ENCODE peak calls at places on chromosomes 16 and 17, in seven cellular contexts. Y is left lung; N is AG04450; X is GM23338; P is tibial nerve; I is vagina; G is effector memory CD4-positive, alpha-beta T cell. F is an unnamed sample.

GRCh38 chr17:34205401-34205800 is 49.7 kb upstream of the CCL2 start:
- DNase-seq in Y (no peak), N (no peak), X (no peak), P (no peak), I (no peak), G (no peak), F (no peak)

GRCh38 chr17:2925011-2925410 is 128.8 kb downstream of the RAP1GAP2 start:
- DNase-seq in Y (no peak), N (no peak), X (no peak), P (no peak), I (no peak), G (no peak), F (no peak)

GRCh38 chr16:15796885-15797284 is 59.9 kb downstream of the MYH11 start:
- DNase-seq in Y (no peak), N (no peak), X (no peak), P (no peak), I (no peak), G (no peak), F (no peak)

GRCh38 chr17:38568845-38569510 is 36.8 kb downstream of the SRCIN1 start:
- DNase-seq in Y (no peak), N (no peak), X (no peak), P (no peak), I (no peak), G (no peak), F (no peak)

GRCh38 chr16:62022688-62023087 is 13.6 kb downstream of the CDH8 start:
- DNase-seq in Y (no peak), N (no peak), X (peak; percentile 7), P (no peak), I (no peak), G (no peak), F (no peak)

GRCh38 chr17:44747566-44747965 is 11.2 kb upstream of the ADAM11 start:
- DNase-seq in Y (no peak), N (no peak), X (no peak), P (no peak), I (no peak), G (no peak), F (no peak)

GRCh38 chr17:48198950-48199541 is 91.5 kb downstream of the SNX11 start:
- DNase-seq in Y (no peak), N (no peak), X (no peak), P (no peak), I (no peak), G (no peak), F (no peak)

GRCh38 chr16:15484662-15485061 is 50.3 kb downstream of the BMERB1 start:
- DNase-seq in Y (no peak), N (no peak), X (no peak), P (no peak), I (peak; percentile 25), G (no peak), F (no peak)

GRCh38 chr16:31094424-31095120 is at the start of gene VKORC1:
- DNase-seq in Y (peak; percentile 96), N (peak; percentile 92), X (peak; percentile 99), P (peak; percentile 91), I (peak; percentile 96), G (peak; percentile 83), F (peak; percentile 94)

GRCh38 chr16:4382795-4383357 is 11.2 kb downstream of the VASN start:
- DNase-seq in Y (no peak), N (no peak), X (peak; percentile 12), P (no peak), I (no peak), G (no peak), F (no peak)

GRCh38 chr16:70649300-70649699 is 2.9 kb downstream of the IL34 start:
- DNase-seq in Y (no peak), N (no peak), X (no peak), P (no peak), I (no peak), G (no peak), F (no peak)

GRCh38 chr17:77332981-77333685 is 192.4 kb downstream of the SEC14L1 start:
- DNase-seq in Y (no peak), N (no peak), X (no peak), P (no peak), I (peak; percentile 81), G (no peak), F (no peak)

GRCh38 chr16:4090476-4090875 is 25.8 kb downstream of the ADCY9 start:
- DNase-seq in Y (no peak), N (no peak), X (no peak), P (peak; percentile 30), I (no peak), G (no peak), F (no peak)

GRCh38 chr17:9434502-9435113 is 141.0 kb downstream of the STX8 start:
- DNase-seq in Y (no peak), N (no peak), X (no peak), P (no peak), I (no peak), G (no peak), F (no peak)

GRCh38 chr17:57666946-57667345 is 78.2 kb downstream of the CCDC182 start:
- DNase-seq in Y (no peak), N (no peak), X (no peak), P (no peak), I (peak; percentile 69), G (no peak), F (no peak)

GRCh38 chr16:2527784-2528100 is 3.5 kb downstream of the CEMP1 start:
- DNase-seq in Y (peak; percentile 76), N (no peak), X (no peak), P (no peak), I (no peak), G (no peak), F (no peak)

GRCh38 chr17:49730078-49730786 is 22.5 kb upstream of the SLC35B1 start:
- DNase-seq in Y (no peak), N (peak; percentile 78), X (no peak), P (peak; percentile 77), I (peak; percentile 90), G (no peak), F (no peak)

GRCh38 chr17:14784997-14785696 is 480.0 kb downstream of the PMP22 start:
- DNase-seq in Y (no peak), N (no peak), X (peak; percentile 13), P (no peak), I (no peak), G (peak; percentile 0), F (peak; percentile 38)

GRCh38 chr17:17628388-17629008 is 37.0 kb upstream of the PEMT start:
- DNase-seq in Y (no peak), N (no peak), X (no peak), P (no peak), I (no peak), G (no peak), F (peak; percentile 75)

GRCh38 chr17:1325766-1326165 is 46.3 kb downstream of the TRARG1 start:
- DNase-seq in Y (peak; percentile 37), N (no peak), X (no peak), P (no peak), I (no peak), G (no peak), F (no peak)

DNA sequence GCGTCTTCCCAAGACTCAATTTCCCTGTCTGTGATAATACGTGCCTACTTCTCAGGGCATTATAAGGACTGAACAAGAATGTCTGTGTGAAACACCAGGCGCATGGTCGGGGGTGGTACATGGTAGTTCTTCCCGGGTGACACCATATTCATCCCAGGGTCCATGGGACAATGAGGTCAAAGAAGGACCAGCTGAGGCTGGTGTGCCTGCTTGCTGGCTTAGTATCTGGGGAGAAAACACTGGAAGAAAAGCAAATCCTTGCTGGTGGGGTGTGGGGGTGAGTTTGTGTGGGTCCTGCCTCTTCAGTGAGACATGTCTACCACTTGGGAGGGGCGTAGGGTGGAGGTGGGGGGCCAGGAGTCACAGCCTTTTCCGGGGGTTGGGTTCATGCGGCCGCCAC is 174.2 kb downstream of the RAB11FIP4 start:
- DNase-seq in Y (no peak), N (no peak), X (no peak), P (no peak), I (no peak), G (no peak), F (no peak)
- H3K4me3 ChIP-seq in Y (no peak overlapping the region), N (no peak overlapping the region), X (no peak overlapping the region), P (no peak overlapping the region), I (no peak overlapping the region), G (no peak overlapping the region), F (no peak overlapping the region)

DNA sequence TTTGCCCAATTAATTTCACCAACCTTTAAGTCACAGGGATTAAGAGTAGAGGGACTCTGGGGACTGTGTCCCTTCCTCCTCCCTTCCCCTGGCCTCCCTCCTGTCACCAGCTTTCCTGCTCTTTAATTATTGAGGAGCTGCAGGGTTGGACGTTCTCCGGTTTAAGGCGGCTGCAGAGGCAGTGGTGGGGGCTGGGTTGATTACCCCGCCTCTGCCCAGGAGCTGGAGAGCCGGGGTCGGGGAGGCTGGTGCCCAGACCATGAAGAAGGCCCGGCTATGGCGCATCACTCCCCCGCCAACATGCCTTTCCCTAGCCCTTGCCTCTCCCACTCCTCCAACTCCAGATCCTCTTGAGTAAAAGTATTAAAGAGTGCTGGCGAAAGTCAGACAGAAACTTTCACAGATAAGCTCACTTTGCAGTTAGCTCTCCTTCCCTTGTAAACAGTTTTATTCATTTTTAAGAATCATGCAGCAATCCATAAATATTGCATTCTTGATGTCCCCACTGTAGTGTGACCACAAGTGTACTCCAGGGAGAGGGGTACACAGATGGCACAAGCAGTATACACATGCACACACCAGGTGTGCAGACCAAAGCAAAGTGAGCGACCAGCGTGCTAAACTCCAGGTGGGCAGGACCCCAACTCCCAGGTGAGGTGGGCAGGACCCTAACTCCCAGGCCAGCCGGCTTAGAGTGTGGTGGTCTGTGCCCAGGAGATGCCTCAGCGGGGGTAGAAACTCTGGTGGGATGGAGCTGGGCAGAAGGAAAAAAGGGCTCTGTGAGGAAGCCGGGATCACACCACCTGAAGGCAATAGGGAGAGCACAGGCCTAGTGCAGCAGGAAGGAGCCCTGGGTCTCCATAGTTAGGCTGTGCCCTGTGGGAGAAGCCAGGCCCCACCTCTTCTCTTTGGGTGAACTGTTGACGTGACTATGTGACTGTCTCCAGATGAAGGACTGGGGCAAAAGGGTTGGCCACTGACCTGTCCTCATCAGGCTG is 1.3 kb upstream of the FOXJ1 start:
- DNase-seq in Y (peak; percentile 41), N (no peak), X (peak; percentile 40), P (no peak), I (no peak), G (no peak), F (no peak)
- H3K27ac ChIP-seq in Y (no peak overlapping the region), N (no peak overlapping the region), X (no peak overlapping the region), P (no peak overlapping the region), I (no peak overlapping the region), G (peak overlapping the region; percentile 44), F (peak overlapping the region; percentile 36)

GRCh38 chr17:39868554-39868942 is 546 bp downstream of the ZPBP2 start:
- DNase-seq in Y (no peak), N (no peak), X (no peak), P (no peak), I (no peak), G (no peak), F (no peak)

GRCh38 chr17:39867891-39868553 is at the start of gene ZPBP2:
- DNase-seq in Y (peak; percentile 81), N (no peak), X (peak; percentile 58), P (no peak), I (no peak), G (no peak), F (peak; percentile 52)

GRCh38 chr17:39866013-39866730 is 1.8 kb upstream of the ZPBP2 start:
- DNase-seq in Y (no peak), N (no peak), X (no peak), P (no peak), I (no peak), G (no peak), F (no peak)

GRCh38 chr17:39863918-39864746 is at the start of gene IKZF3:
- DNase-seq in Y (peak; percentile 93), N (no peak), X (peak; percentile 91), P (no peak), I (no peak), G (peak; percentile 77), F (peak; percentile 76)

GRCh38 chr17:39867084-39867890 is 715 bp upstream of the ZPBP2 start:
- DNase-seq in Y (no peak), N (no peak), X (no peak), P (no peak), I (no peak), G (peak; percentile 64), F (peak; percentile 59)
- H3K4me3 ChIP-seq in Y (no peak overlapping the region), N (no peak overlapping the region), X (no peak overlapping the region), P (no peak overlapping the region), I (no peak overlapping the region), G (peak overlapping the region; percentile 23), F (peak overlapping the region; percentile 76)

GRCh38 chr17:75478508-75478907 is 22.1 kb downstream of the TMEM94 start:
- DNase-seq in Y (peak; percentile 28), N (no peak), X (peak; percentile 38), P (no peak), I (no peak), G (no peak), F (no peak)
- H3K27ac ChIP-seq in Y (no peak overlapping the region), N (no peak overlapping the region), X (peak overlapping the region; percentile 64), P (peak overlapping the region; percentile 31), I (no peak overlapping the region), G (no peak overlapping the region), F (no peak overlapping the region)